ENCODE peak calls at places on chromosomes 1 and 21, in ten cellular contexts. L is adrenal gland, S is A549, F is Peyer's patch, W is heart left ventricle, K is vagina, G is uterus, P is IMR-90, O is esophagus muscularis mucosa, B is transverse colon. N is an unnamed sample.

GRCh38 chr1:152876827-152877226 is 1.3 kb upstream of the SMCP start:
- DNase-seq in L (no peak), S (no peak), F (no peak), W (no peak), K (no peak), G (no peak), P (no peak), O (peak; percentile 75), B (no peak), N (no peak)

GRCh38 chr1:201587729-201588128 is 48.8 kb downstream of the NAV1 start:
- DNase-seq in L (no peak), S (no peak), F (no peak), W (no peak), K (no peak), G (no peak), P (no peak), O (no peak), B (no peak), N (no peak)

GRCh38 chr1:25566730-25567341 is 23.4 kb downstream of the LDLRAP1 start:
- DNase-seq in L (no peak), S (no peak), F (no peak), W (peak; percentile 86), K (no peak), G (peak; percentile 70), P (peak; percentile 92), O (no peak), B (no peak), N (peak; percentile 84)

GRCh38 chr1:162389021-162389818 is 7.7 kb downstream of the C1orf226 start:
- DNase-seq in L (no peak), S (no peak), F (no peak), W (no peak), K (peak; percentile 75), G (no peak), P (peak; percentile 30), O (peak; percentile 79), B (no peak), N (no peak)

GRCh38 chr1:159664247-159664646 is 50.1 kb downstream of the CRP start:
- DNase-seq in L (no peak), S (no peak), F (no peak), W (no peak), K (no peak), G (no peak), P (no peak), O (no peak), B (no peak), N (no peak)

GRCh38 chr1:79040424-79041089 is 34.0 kb upstream of the ADGRL4 start:
- DNase-seq in L (no peak), S (no peak), F (no peak), W (no peak), K (no peak), G (no peak), P (peak; percentile 16), O (no peak), B (no peak), N (no peak)

GRCh38 chr1:88296227-88297010 is 387.7 kb upstream of the PKN2 start:
- DNase-seq in L (no peak), S (no peak), F (no peak), W (no peak), K (no peak), G (no peak), P (no peak), O (no peak), B (no peak), N (no peak)

GRCh38 chr21:16587671-16588379 is 858.0 kb downstream of the USP25 start:
- DNase-seq in L (no peak), S (no peak), F (no peak), W (no peak), K (no peak), G (peak; percentile 42), P (peak; percentile 77), O (no peak), B (no peak), N (no peak)

GRCh38 chr1:65339866-65340483 is 30.6 kb downstream of the DNAJC6 start:
- DNase-seq in L (no peak), S (peak; percentile 3), F (no peak), W (no peak), K (no peak), G (no peak), P (peak; percentile 4), O (peak; percentile 87), B (no peak), N (no peak)

GRCh38 chr1:47710075-47711071 is 272.5 kb downstream of the FOXD2 start:
- DNase-seq in L (peak; percentile 80), S (peak; percentile 49), F (peak; percentile 41), W (peak; percentile 76), K (no peak), G (peak; percentile 69), P (peak; percentile 37), O (no peak), B (peak; percentile 85), N (peak; percentile 97)

GRCh38 chr1:87208936-87209335 is 119.7 kb upstream of the LMO4 start:
- DNase-seq in L (no peak), S (no peak), F (no peak), W (no peak), K (peak; percentile 80), G (no peak), P (no peak), O (peak; percentile 47), B (no peak), N (no peak)

GRCh38 chr1:234699795-234700665 is 90.1 kb upstream of the IRF2BP2 start:
- DNase-seq in L (no peak), S (no peak), F (no peak), W (peak; percentile 59), K (no peak), G (no peak), P (peak; percentile 74), O (no peak), B (no peak), N (no peak)

DNA sequence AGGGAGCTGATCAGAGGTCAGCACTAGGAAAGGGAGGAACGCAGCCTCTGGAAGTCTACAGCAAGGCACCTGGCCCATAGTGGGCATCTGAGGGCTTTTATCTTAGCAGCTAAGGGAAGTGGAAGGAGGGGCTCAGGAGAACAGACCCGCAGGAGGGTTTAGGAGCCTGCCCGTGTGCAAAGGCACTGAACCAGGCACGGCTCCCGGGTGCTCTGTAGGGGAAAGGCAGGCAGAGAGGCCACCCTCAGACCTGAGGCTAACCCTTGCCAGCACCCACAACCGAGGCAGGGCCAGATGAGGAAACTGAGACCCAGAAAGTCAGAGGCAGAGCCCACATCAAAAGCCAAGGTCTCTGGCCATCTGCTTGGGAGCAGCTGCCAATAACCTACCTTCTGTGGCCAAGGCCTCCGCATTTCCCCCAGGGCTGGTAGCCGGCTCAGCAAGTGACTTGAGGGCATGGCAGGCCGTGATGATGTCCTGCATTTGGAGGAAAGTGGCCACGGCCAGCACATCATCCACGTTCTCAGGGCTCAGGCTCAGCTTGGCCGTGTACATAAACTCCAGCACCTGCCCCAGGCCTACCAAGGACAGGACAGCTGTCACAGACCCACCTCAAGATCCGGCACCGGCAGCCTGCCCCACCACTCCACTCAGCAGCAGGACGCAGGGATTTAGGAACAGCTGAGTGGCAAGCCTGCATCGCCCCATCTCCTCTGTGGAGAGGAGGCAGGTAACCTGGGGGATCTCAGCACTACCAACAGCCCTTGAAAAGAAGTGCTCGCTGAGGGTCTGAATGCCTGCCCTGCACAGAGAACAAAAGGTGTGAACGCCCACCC is 29.1 kb downstream of the ZBTB17 start:
- DNase-seq in L (peak; percentile 20), S (no peak), F (no peak), W (no peak), K (no peak), G (no peak), P (no peak), O (no peak), B (no peak), N (no peak)
- H3K9me3 ChIP-seq in L (no peaks in the 10 kb centered on the region), S (no peaks in the 10 kb centered on the region), F (no peaks in the 10 kb centered on the region), W (no peaks in the 10 kb centered on the region), K (no peaks in the 10 kb centered on the region), G (no peaks in the 10 kb centered on the region), P (no peaks in the 10 kb centered on the region), O (no peaks in the 10 kb centered on the region), B (no peaks in the 10 kb centered on the region), N (no peaks in the 10 kb centered on the region)

DNA sequence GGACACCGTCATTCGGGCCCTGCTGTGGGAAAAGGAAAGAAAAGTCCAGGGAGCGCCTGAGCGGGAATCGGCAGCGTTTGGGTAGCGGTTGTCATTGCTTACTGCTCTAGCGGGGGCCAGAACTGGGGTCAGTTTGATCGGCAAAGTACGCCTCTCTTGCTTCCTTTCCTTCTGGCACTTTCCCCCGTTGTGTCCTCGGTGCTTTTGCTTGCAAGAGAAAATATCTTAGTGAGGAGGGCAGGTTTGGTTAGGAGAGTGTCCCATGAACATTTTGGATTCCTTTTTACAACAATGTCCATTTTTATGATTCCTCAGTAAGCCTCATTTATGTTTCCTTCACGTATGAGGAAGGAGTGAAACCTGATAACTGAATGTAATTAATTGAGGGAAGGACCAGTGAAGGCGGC is 673 bp downstream of the ST3GAL3 start:
- DNase-seq in L (no peak), S (no peak), F (no peak), W (no peak), K (no peak), G (no peak), P (peak; percentile 57), O (no peak), B (no peak), N (no peak)
- TF ChIP-seq POLR2A in L (no peak), S (no peak), F (no peak), W (no peak), K (no peak), G (no peak), P (no peak), O (no peak), B (no peak), N (no peak)

GRCh38 chr1:2783069-2783434 is 18.4 kb downstream of the TTC34 start:
- DNase-seq in L (no peak), S (no peak), F (peak; percentile 9), W (peak; percentile 2), K (no peak), G (no peak), P (no peak), O (no peak), B (no peak), N (peak; percentile 1)

GRCh38 chr1:2784854-2785630 is 16.5 kb downstream of the TTC34 start:
- DNase-seq in L (no peak), S (no peak), F (peak; percentile 4), W (peak; percentile 8), K (no peak), G (no peak), P (no peak), O (no peak), B (no peak), N (peak; percentile 14)

GRCh38 chr1:2781627-2782026 is 19.9 kb downstream of the TTC34 start:
- DNase-seq in L (no peak), S (no peak), F (no peak), W (no peak), K (no peak), G (no peak), P (no peak), O (no peak), B (no peak), N (no peak)

GRCh38 chr1:2785631-2786328 is 15.7 kb downstream of the TTC34 start:
- DNase-seq in L (no peak), S (no peak), F (no peak), W (peak; percentile 12), K (no peak), G (peak; percentile 6), P (no peak), O (no peak), B (no peak), N (peak; percentile 72)

GRCh38 chr1:2783435-2784397 is 17.8 kb downstream of the TTC34 start:
- DNase-seq in L (no peak), S (no peak), F (peak; percentile 12), W (peak; percentile 12), K (no peak), G (no peak), P (no peak), O (no peak), B (no peak), N (peak; percentile 19)
- H3K9me3 ChIP-seq in L (no peaks in the 10 kb centered on the region), S (no peaks in the 10 kb centered on the region), F (no peaks in the 10 kb centered on the region), W (peaks cover 27% of the 10 kb centered on the region), K (no peaks in the 10 kb centered on the region), G (no peaks in the 10 kb centered on the region), P (peaks cover 41% of the 10 kb centered on the region), O (peaks cover 31% of the 10 kb centered on the region), B (peaks cover 12% of the 10 kb centered on the region), N (peaks cover 26% of the 10 kb centered on the region)

GRCh38 chr1:27001570-27002360 is 8.3 kb downstream of the TRNP1 start:
- DNase-seq in L (no peak), S (peak; percentile 75), F (peak; percentile 78), W (peak; percentile 77), K (no peak), G (no peak), P (no peak), O (no peak), B (no peak), N (peak; percentile 77)
- TF ChIP-seq POLR2A in L (no peak), S (peak; percentile 4), F (no peak), W (no peak), K (no peak), G (no peak), P (no peak), O (no peak), B (no peak), N (no peak)

N was measured in upper lobe of left lung.